ENCODE peak calls at places on chromosomes 4 and X, in five cellular contexts. Q, U, M, I and F are unnamed samples. For H3K27me3, the result is how much of the 10 kb centered on the place peaks cover.

GRCh38 chr4:11138964-11139363 is 289.7 kb downstream of the HS3ST1 start:
- DNase-seq in Q (no peak), U (no peak), M (no peak), I (no peak), F (no peak)

GRCh38 chr4:131644619-131645018 is 1504.5 kb upstream of the PCDH10 start:
- DNase-seq in Q (peak), U (peak), M (no peak), I (no peak), F (peak)

GRCh38 chr4:177444911-177445736 is 2.9 kb upstream of the AGA start:
- DNase-seq in Q (no peak), U (no peak), M (no peak), I (no peak), F (no peak)

GRCh38 chr4:142369141-142369540 is 477.0 kb downstream of the INPP4B start:
- DNase-seq in Q (no peak), U (no peak), M (no peak), I (no peak), F (no peak)

GRCh38 chr4:126727461-126727860 is 905.3 kb upstream of the INTU start:
- DNase-seq in Q (peak), U (peak), M (no peak), I (no peak), F (peak)

GRCh38 chr4:40199999-40200880 is 3.4 kb downstream of the RHOH start:
- DNase-seq in Q (no peak), U (peak), M (peak), I (no peak), F (no peak)

GRCh38 chrX:17413228-17413627 is 38.2 kb downstream of the NHS start:
- DNase-seq in Q (peak), U (peak), M (no peak), I (no peak), F (peak)

GRCh38 chr4:168830777-168831512 is 179.1 kb downstream of the CBR4 start:
- DNase-seq in Q (no peak), U (no peak), M (no peak), I (no peak), F (peak)

GRCh38 chr4:13626492-13627184 is 887 bp downstream of the BOD1L1 start:
- DNase-seq in Q (no peak), U (no peak), M (no peak), I (no peak), F (peak)

GRCh38 chr4:21013501-21013900 is 313.2 kb downstream of the PACRGL start:
- DNase-seq in Q (no peak), U (no peak), M (no peak), I (no peak), F (peak)

GRCh38 chr4:73213917-73214663 is 44.5 kb downstream of the ANKRD17 start:
- DNase-seq in Q (peak), U (peak), M (no peak), I (no peak), F (no peak)

GRCh38 chrX:11641368-11641767 is 24.4 kb downstream of the ARHGAP6 start:
- DNase-seq in Q (peak), U (no peak), M (no peak), I (no peak), F (no peak)

GRCh38 chrX:8960809-8961413 is 73.0 kb downstream of the FAM9B start:
- DNase-seq in Q (peak), U (no peak), M (no peak), I (no peak), F (no peak)

GRCh38 chrX:27995611-27996010 is 14.4 kb upstream of the DCAF8L1 start:
- DNase-seq in Q (no peak), U (no peak), M (no peak), I (no peak), F (peak)

GRCh38 chrX:155662297-155662696 is 49.5 kb upstream of the TMLHE start:
- DNase-seq in Q (no peak), U (no peak), M (no peak), I (no peak), F (no peak)

GRCh38 chr4:163167333-163167626 is 590 bp upstream of the NAF1 start:
- DNase-seq in Q (peak), U (peak), M (no peak), I (no peak), F (no peak)

GRCh38 chr4:90060039-90060438 is 67.2 kb upstream of the CCSER1 start:
- DNase-seq in Q (no peak), U (no peak), M (no peak), I (no peak), F (no peak)

GRCh38 chr4:88104902-88105610 is 53.4 kb downstream of the ABCG2 start:
- DNase-seq in Q (peak), U (peak), M (no peak), I (no peak), F (peak)

GRCh38 chr4:157818946-157819692 is 353.7 kb downstream of the GASK1B start:
- DNase-seq in Q (no peak), U (no peak), M (no peak), I (no peak), F (no peak)

GRCh38 chr4:169117591-169118081 is 107.6 kb upstream of the CBR4 start:
- DNase-seq in Q (peak), U (peak), M (no peak), I (no peak), F (no peak)

GRCh38 chr4:3744901-3745300 is 21.3 kb upstream of the ADRA2C start:
- DNase-seq in Q (no peak), U (no peak), M (no peak), I (no peak), F (no peak)
- H3K27me3 ChIP-seq in Q (under half), U (half or more), M (under half), I (under half), F (under half)

GRCh38 chrX:50691820-50692219 is 122.2 kb downstream of the SHROOM4 start:
- DNase-seq in Q (peak), U (peak), M (no peak), I (no peak), F (peak)
- TF ChIP-seq CTCF in Q (peak), U (peak), M (peak), I (peak), F (peak)

GRCh38 chrX:96394566-96394965 is 290.1 kb upstream of the DIAPH2 start:
- DNase-seq in Q (no peak), U (peak), M (no peak), I (no peak), F (peak)

GRCh38 chrX:96386981-96387380 is 297.7 kb upstream of the DIAPH2 start:
- DNase-seq in Q (no peak), U (no peak), M (no peak), I (no peak), F (no peak)

GRCh38 chrX:96386325-96386724 is 298.3 kb upstream of the DIAPH2 start:
- DNase-seq in Q (no peak), U (no peak), M (no peak), I (no peak), F (no peak)

GRCh38 chrX:96387801-96388200 is 296.8 kb upstream of the DIAPH2 start:
- DNase-seq in Q (no peak), U (peak), M (no peak), I (no peak), F (no peak)

GRCh38 chrX:96389314-96390048 is 295.2 kb upstream of the DIAPH2 start:
- DNase-seq in Q (peak), U (peak), M (no peak), I (no peak), F (peak)
- H3K27me3 ChIP-seq in Q (under half), U (under half), M (under half), I (under half), F (under half)

GRCh38 chrX:50114113-50114512 is 86.7 kb downstream of the AKAP4 start:
- DNase-seq in Q (no peak), U (no peak), M (no peak), I (no peak), F (no peak)
- TF ChIP-seq CTCF in Q (no peak), U (no peak), M (no peak), I (no peak), F (no peak)

GRCh38 chr4:8722556-8722955 is 130.0 kb downstream of the CPZ start:
- DNase-seq in Q (no peak), U (no peak), M (peak), I (peak), F (no peak)
- H3K27me3 ChIP-seq in Q (under half), U (under half), M (under half), I (under half), F (under half)

GRCh38 chr4:25805255-25805860 is 57.4 kb downstream of the SEL1L3 start:
- DNase-seq in Q (no peak), U (no peak), M (no peak), I (no peak), F (no peak)
- TF ChIP-seq CTCF in Q (no peak), U (no peak), M (no peak), I (no peak), F (no peak)

GRCh38 chr4:113496698-113497097 is 264.8 kb downstream of the CAMK2D start:
- DNase-seq in Q (no peak), U (no peak), M (no peak), I (no peak), F (no peak)

GRCh38 chr4:113499696-113500095 is 261.8 kb downstream of the CAMK2D start:
- DNase-seq in Q (peak), U (peak), M (no peak), I (no peak), F (peak)

GRCh38 chr4:113497154-113497553 is 264.4 kb downstream of the CAMK2D start:
- DNase-seq in Q (no peak), U (no peak), M (no peak), I (no peak), F (no peak)

GRCh38 chr4:113499166-113499565 is 262.4 kb downstream of the CAMK2D start:
- DNase-seq in Q (no peak), U (no peak), M (no peak), I (no peak), F (no peak)

GRCh38 chr4:113495790-113496189 is 265.7 kb downstream of the CAMK2D start:
- DNase-seq in Q (no peak), U (no peak), M (no peak), I (no peak), F (no peak)
- H3K27me3 ChIP-seq in Q (under half), U (under half), M (under half), I (under half), F (under half)